ENCODE peak calls at places on chromosome 19, in four cellular contexts. C is trophoblast cell, D is mesendoderm, U is H9. B is an unnamed sample.

GRCh38 chr19:55463583-55464031 is 944 bp downstream of the C19orf85 start:
- DNase-seq in C (no peak), D (no peak), U (no peak), B (no peak)

GRCh38 chr19:11737964-11738745 is 591 bp downstream of the ZNF823 start:
- DNase-seq in C (peak), D (peak), U (peak), B (no peak)

GRCh38 chr19:8459520-8460260 is 14.9 kb downstream of the HNRNPM start:
- DNase-seq in C (peak), D (no peak), U (no peak), B (no peak)

GRCh38 chr19:7602240-7602934 is 6.7 kb downstream of the CAMSAP3 start:
- DNase-seq in C (no peak), D (no peak), U (no peak), B (no peak)

GRCh38 chr19:33796164-33797100 is at the start of gene KCTD15:
- DNase-seq in C (no peak), D (peak), U (peak), B (peak)

GRCh38 chr19:8017808-8018207 is 12.4 kb upstream of the ELAVL1 start:
- DNase-seq in C (peak), D (no peak), U (no peak), B (no peak)

GRCh38 chr19:37007587-37008220 is 70.5 kb upstream of the ZNF420 start:
- DNase-seq in C (peak), D (no peak), U (no peak), B (no peak)

GRCh38 chr19:55000761-55001160 is 34.6 kb downstream of the NLRP2 start:
- DNase-seq in C (no peak), D (peak), U (no peak), B (no peak)

GRCh38 chr19:18833849-18834643 is 2.3 kb downstream of the UPF1 start:
- DNase-seq in C (no peak), D (no peak), U (no peak), B (no peak)

GRCh38 chr19:18385675-18386542 is at the start of gene GDF15:
- DNase-seq in C (peak), D (peak), U (peak), B (no peak)

GRCh38 chr19:19526581-19527370 is 1.9 kb upstream of the YJEFN3 start:
- DNase-seq in C (no peak), D (no peak), U (no peak), B (no peak)

GRCh38 chr19:29537181-29537580 is 11.4 kb downstream of the VSTM2B start:
- DNase-seq in C (no peak), D (no peak), U (peak), B (no peak)

GRCh38 chr19:29533578-29534544 is 8.1 kb downstream of the VSTM2B start:
- DNase-seq in C (no peak), D (no peak), U (peak), B (no peak)

GRCh38 chr19:30047355-30047895 is 105.4 kb downstream of the URI1 start:
- DNase-seq in C (no peak), D (no peak), U (no peak), B (no peak)

GRCh38 chr19:18587561-18587960 is 1.0 kb upstream of the REX1BD start:
- DNase-seq in C (no peak), D (no peak), U (no peak), B (no peak)

GRCh38 chr19:18659281-18660050 is 22.6 kb downstream of the KLHL26 start:
- DNase-seq in C (no peak), D (no peak), U (no peak), B (no peak)

GRCh38 chr19:18606281-18607221 is at the start of gene CRLF1:
- DNase-seq in C (no peak), D (no peak), U (no peak), B (no peak)

GRCh38 chr19:42548545-42548944 is 20.3 kb upstream of the CEACAM1 start:
- DNase-seq in C (no peak), D (no peak), U (no peak), B (no peak)

GRCh38 chr19:49591731-49592485 is 926 bp downstream of the PRR12 start:
- DNase-seq in C (peak), D (peak), U (peak), B (no peak)

GRCh38 chr19:43476606-43477005 is 11.2 kb upstream of the LYPD3 start:
- DNase-seq in C (no peak), D (peak), U (no peak), B (no peak)

GRCh38 chr19:4182082-4182926 is at the start of the genes ANKRD24 and SIRT6:
- DNase-seq in C (peak), D (peak), U (peak), B (peak)

GRCh38 chr19:42655748-42656147 is 61.0 kb upstream of the CEACAM8 start:
- DNase-seq in C (no peak), D (no peak), U (no peak), B (no peak)

GRCh38 chr19:29263305-29264080 is 50.5 kb upstream of the UQCRFS1 start:
- DNase-seq in C (peak), D (peak), U (peak), B (peak)

GRCh38 chr19:33686687-33687541 is 65.2 kb downstream of the CHST8 start:
- DNase-seq in C (no peak), D (no peak), U (no peak), B (no peak)

GRCh38 chr19:54262470-54262869 is 5.4 kb upstream of the LILRB5 start:
- DNase-seq in C (no peak), D (no peak), U (no peak), B (no peak)

GRCh38 chr19:30065680-30066606 is 123.9 kb downstream of the URI1 start:
- DNase-seq in C (no peak), D (peak), U (peak), B (no peak)

GRCh38 chr19:57004418-57004817 is 115.4 kb upstream of the USP29 start:
- DNase-seq in C (no peak), D (no peak), U (no peak), B (no peak)

GRCh38 chr19:48806518-48806817 is 4.4 kb downstream of the BCAT2 start:
- DNase-seq in C (peak), D (peak), U (peak), B (no peak)

GRCh38 chr19:58021541-58022282 is 12.1 kb upstream of the ZSCAN1 start:
- DNase-seq in C (no peak), D (peak), U (peak), B (peak)

GRCh38 chr19:52391135-52391534 is 6.5 kb upstream of the ZNF528 start:
- DNase-seq in C (no peak), D (no peak), U (peak), B (no peak)

GRCh38 chr19:40642757-40643325 is 41.7 kb downstream of the LTBP4 start:
- DNase-seq in C (no peak), D (no peak), U (no peak), B (no peak)

GRCh38 chr19:10420444-10421239 is at the start of gene PDE4A:
- DNase-seq in C (no peak), D (peak), U (peak), B (no peak)

GRCh38 chr19:23294141-23294540 is 43.9 kb upstream of the ZNF724 start:
- DNase-seq in C (no peak), D (no peak), U (no peak), B (no peak)

GRCh38 chr19:43591904-43592772 is 3.8 kb downstream of the IRGQ start:
- DNase-seq in C (no peak), D (no peak), U (no peak), B (no peak)

GRCh38 chr19:6030214-6030507 is 52.2 kb upstream of the RANBP3 start:
- DNase-seq in C (peak), D (no peak), U (no peak), B (no peak)

GRCh38 chr19:18502633-18503294 is 19.1 kb downstream of the ELL start:
- DNase-seq in C (no peak), D (no peak), U (no peak), B (no peak)

GRCh38 chr19:33484226-33484774 is 37.3 kb downstream of the PEPD start:
- DNase-seq in C (no peak), D (no peak), U (no peak), B (no peak)

DNA sequence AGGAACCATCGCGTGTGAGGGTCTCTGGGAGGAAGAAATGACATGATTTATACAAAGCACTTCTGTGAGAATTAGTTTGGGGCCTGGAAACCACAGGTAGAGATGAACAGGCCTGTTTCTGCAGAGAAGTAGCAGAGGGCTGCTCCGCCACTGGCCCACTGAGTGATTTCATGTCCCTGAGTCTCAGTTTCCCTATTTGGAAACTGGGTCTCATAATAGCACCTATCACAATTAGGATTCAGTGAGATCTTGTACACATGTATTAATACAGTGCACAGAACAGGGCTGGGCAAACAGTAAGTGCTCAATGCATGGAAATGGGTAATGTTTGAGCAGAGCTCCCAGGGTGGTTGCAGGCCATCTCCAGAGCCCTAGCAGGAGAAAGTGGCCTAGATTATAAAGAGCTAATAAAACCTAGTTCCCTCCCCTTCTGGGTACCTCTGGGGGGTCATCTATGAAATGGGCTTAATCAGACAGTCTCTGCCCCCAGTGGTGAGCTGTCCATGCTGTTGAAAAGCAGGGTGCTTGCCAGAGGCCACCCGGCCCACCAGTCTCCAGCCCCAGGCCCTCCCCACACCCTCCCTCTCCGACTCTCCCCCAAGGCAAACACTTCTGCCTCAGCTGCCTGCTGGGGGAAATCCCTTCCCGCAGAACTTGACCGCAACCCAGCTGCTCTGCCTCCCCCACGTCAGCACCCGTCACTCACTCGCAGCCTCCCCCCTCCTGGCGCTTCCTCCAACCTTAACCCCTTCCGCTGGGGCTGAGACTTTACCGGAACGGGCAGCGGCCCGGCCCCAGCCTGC is 4.5 kb downstream of the BCL3 start:
- DNase-seq in C (peak), D (peak), U (peak), B (no peak)
- H2BK120ac ChIP-seq in C (no peak), D (no peak), U (no peak), B (no peak)

GRCh38 chr19:2049741-2050348 is 1.2 kb downstream of the MKNK2 start:
- DNase-seq in C (peak), D (peak), U (peak), B (no peak)
- H3K23ac ChIP-seq in C (no peak), D (no peak), U (no peak), B (peak)

GRCh38 chr19:3157096-3157845 is 21.3 kb upstream of the S1PR4 start:
- DNase-seq in C (no peak), D (no peak), U (no peak), B (no peak)
- H3K9ac ChIP-seq in C (no peak), D (no peak), U (no peak), B (no peak)

DNA sequence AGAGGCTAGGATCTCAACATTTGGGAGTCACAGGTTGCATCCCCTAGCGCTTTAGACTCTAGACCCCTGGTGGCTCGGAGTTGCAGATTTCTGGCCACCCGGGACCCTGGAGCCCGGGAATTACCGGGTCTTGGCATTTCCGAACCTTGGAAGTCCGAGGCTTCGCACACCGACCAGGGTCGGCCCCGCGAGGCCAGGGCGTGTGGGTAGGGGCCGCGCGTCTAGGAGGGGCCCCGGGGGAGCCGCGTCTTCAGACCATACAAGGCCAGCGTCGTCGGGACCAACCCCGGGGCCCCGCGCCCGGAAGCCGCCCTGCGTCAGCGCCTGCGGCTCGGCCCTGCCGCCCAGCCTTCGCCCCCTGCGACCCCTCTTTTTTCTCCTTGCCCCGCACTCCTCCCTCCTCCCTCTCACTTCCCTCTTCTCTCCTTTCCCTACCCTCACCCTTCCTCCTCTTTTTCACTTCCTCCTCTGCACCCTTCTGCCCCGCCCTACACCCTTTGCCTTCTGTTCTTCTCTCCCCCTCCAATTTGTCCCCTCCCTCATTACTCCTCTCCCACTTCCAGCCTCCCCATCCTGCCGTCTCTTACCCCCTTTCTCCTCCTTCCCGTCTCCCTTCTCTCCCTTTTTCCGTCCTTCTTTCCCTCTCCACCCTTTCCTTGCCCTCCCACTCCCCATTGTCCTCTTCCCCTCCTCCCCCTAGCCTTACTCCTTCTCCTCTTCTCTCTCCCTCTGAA is 2.4 kb upstream of the PLEKHG2 start:
- DNase-seq in C (peak), D (peak), U (no peak), B (no peak)
- H2BK120ac ChIP-seq in C (peak), D (peak), U (peak), B (peak)

GRCh38 chr19:35023428-35023827 is 6.8 kb upstream of the SCN1B start:
- DNase-seq in C (no peak), D (no peak), U (no peak), B (no peak)

GRCh38 chr19:35021596-35021995 is 8.7 kb upstream of the SCN1B start:
- DNase-seq in C (no peak), D (no peak), U (no peak), B (no peak)

GRCh38 chr19:35022460-35022859 is 7.8 kb upstream of the SCN1B start:
- DNase-seq in C (no peak), D (no peak), U (no peak), B (no peak)

GRCh38 chr19:35019144-35019543 is 11.1 kb upstream of the SCN1B start:
- DNase-seq in C (no peak), D (no peak), U (no peak), B (no peak)

DNA sequence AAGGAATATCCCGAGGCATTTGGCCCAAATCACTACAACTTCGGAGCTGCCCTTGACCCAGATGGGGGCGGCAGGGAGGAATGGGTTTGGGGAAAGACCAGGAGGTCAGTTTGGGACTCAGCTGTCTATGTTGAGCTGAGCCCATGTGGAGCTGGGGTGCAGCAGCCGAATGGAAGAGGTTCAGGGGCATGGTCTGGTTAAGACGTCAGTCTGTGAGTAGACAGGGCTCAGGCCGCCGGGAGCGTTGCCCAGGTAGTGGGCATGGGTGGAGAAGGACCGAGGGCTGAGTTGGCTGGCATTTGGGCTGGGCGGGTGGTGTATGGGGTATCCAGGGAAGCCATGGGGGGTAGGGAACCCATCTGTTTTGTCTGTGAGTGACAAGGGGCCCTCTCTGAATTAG is 9.3 kb upstream of the SCN1B start:
- DNase-seq in C (no peak), D (no peak), U (no peak), B (no peak)
- H3K23ac ChIP-seq in C (no peak), D (no peak), U (no peak), B (no peak)

GRCh38 chr19:16260794-16261161 is 63.1 kb downstream of the AP1M1 start:
- DNase-seq in C (no peak), D (no peak), U (no peak), B (no peak)

GRCh38 chr19:16262618-16263017 is 62.0 kb upstream of the KLF2 start:
- DNase-seq in C (no peak), D (peak), U (no peak), B (no peak)

GRCh38 chr19:16265205-16265604 is 59.4 kb upstream of the KLF2 start:
- DNase-seq in C (no peak), D (no peak), U (no peak), B (no peak)

GRCh38 chr19:16261584-16262370 is 62.8 kb upstream of the KLF2 start:
- DNase-seq in C (no peak), D (no peak), U (no peak), B (no peak)

GRCh38 chr19:16263115-16263839 is 61.3 kb upstream of the KLF2 start:
- DNase-seq in C (no peak), D (no peak), U (no peak), B (no peak)
- H3K9ac ChIP-seq in C (no peak), D (no peak), U (no peak), B (no peak)

GRCh38 chr19:46413262-46414031 is at the start of gene CCDC8:
- DNase-seq in C (peak), D (peak), U (peak), B (peak)
- H2BK120ac ChIP-seq in C (peak), D (no peak), U (no peak), B (no peak)

GRCh38 chr19:14689598-14690503 is at the start of gene ZNF333:
- DNase-seq in C (peak), D (peak), U (peak), B (peak)
- H3K23ac ChIP-seq in C (no peak), D (no peak), U (no peak), B (peak)

DNA sequence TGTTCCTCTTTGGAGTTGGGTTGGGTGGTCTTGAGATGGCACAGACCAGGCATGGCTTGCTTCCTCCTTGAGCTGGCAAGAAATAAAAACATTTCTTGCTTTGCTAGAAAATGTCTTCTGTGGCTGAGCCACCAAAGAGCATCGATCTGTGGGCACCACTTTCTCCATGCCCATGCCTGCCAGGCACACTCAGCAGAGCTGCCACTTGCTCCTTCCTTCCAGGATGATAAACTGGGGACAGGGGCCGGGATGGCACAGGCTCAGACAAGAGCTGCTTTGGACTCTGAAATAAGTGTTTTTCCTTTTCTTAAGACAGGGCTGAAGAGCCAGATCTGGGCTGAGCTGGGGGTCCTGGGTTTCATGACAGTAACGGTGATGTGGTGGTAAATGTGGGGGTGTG is 32.8 kb downstream of the NFIX start:
- DNase-seq in C (no peak), D (no peak), U (no peak), B (no peak)
- H3K9ac ChIP-seq in C (no peak), D (no peak), U (no peak), B (no peak)

B was measured in neuronal stem cell.